ENCODE peak calls at places on chromosome 21, in eight cellular contexts. N, V, E, F, B, X, I and H are unnamed samples.
A peak's percentile ranks its signal among the peaks of the same experiment; 100 is the strongest.

GRCh38 chr21:41411449-41412089 is 14.5 kb upstream of the MX1 start:
- DNase-seq in B (no peak), V (no peak), F (no peak), N (no peak), I (no peak), X (no peak), E (no peak), H (no peak)

GRCh38 chr21:36499578-36500471 is 19.9 kb upstream of the CLDN14 start:
- DNase-seq in F (no peak), X (no peak), B (no peak), E (no peak), I (no peak), V (no peak), N (no peak), H (no peak)

GRCh38 chr21:18041012-18041411 is 203.6 kb upstream of the CHODL start:
- DNase-seq in X (no peak), F (peak; percentile 13), E (peak; percentile 38), B (no peak), N (no peak), I (peak; percentile 10), V (no peak), H (peak; percentile 63)

GRCh38 chr21:39071623-39072214 is 111.5 kb downstream of the PSMG1 start:
- DNase-seq in F (no peak), B (no peak), V (no peak), I (no peak), N (no peak), X (no peak), E (no peak), H (no peak)

GRCh38 chr21:25456672-25457071 is 150.6 kb downstream of the MRPL39 start:
- DNase-seq in N (peak; percentile 41), F (no peak), X (no peak), I (no peak), B (no peak), V (no peak), E (no peak), H (no peak)

GRCh38 chr21:26909972-26910371 is 56.9 kb downstream of the ADAMTS5 start:
- DNase-seq in I (peak; percentile 17), N (no peak), F (no peak), B (no peak), V (no peak), E (no peak), X (no peak), H (no peak)

GRCh38 chr21:35925497-35925896 is 134.8 kb downstream of the SETD4 start:
- DNase-seq in N (no peak), I (peak; percentile 6), X (no peak), F (no peak), V (no peak), E (no peak), B (no peak), H (no peak)

GRCh38 chr21:44390886-44391285 is 37.5 kb downstream of the TRPM2 start:
- DNase-seq in E (no peak), N (no peak), F (no peak), X (no peak), I (no peak), V (no peak), B (no peak), H (no peak)

GRCh38 chr21:35138665-35139381 is 89.7 kb upstream of the RUNX1 start:
- DNase-seq in F (no peak), X (no peak), I (peak; percentile 76), V (peak; percentile 51), N (peak; percentile 67), E (no peak), B (no peak), H (no peak)

GRCh38 chr21:29237110-29238051 is 61.3 kb upstream of the BACH1 start:
- DNase-seq in B (no peak), N (no peak), X (no peak), I (no peak), E (no peak), V (no peak), F (no peak), H (peak; percentile 77)

GRCh38 chr21:29718081-29718815 is 221.5 kb downstream of the GRIK1 start:
- DNase-seq in V (no peak), B (no peak), I (no peak), F (no peak), X (no peak), N (no peak), E (no peak), H (no peak)

GRCh38 chr21:41597227-41597626 is 89.3 kb upstream of the TMPRSS2 start:
- DNase-seq in I (no peak), X (no peak), B (no peak), F (no peak), E (no peak), V (no peak), N (no peak), H (no peak)

GRCh38 chr21:42659416-42660117 is 6.1 kb downstream of the PDE9A start:
- DNase-seq in B (no peak), V (no peak), E (no peak), F (no peak), I (no peak), X (no peak), N (no peak), H (no peak)